ENCODE peak calls at places on chromosomes 6 and 20, in seven cellular contexts. P is right lobe of liver; X is A673; U is aorta; N is CD4-positive, CD25-positive, alpha-beta regulatory T cell; O is thoracic aorta; Y is psoas muscle. J is an unnamed sample.

GRCh38 chr6:52390361-52390727 is 28.4 kb downstream of the PAQR8 start:
- DNase-seq in P (no peak), X (peak; percentile 49), U (no peak), N (peak; percentile 88), O (no peak), Y (no peak), J (no peak)

GRCh38 chr20:47125553-47126373 is 230.7 kb downstream of the ZMYND8 start:
- DNase-seq in P (no peak), X (no peak), U (no peak), N (no peak), O (no peak), Y (no peak), J (no peak)

GRCh38 chr6:151141685-151142084 is 98.1 kb upstream of the AKAP12 start:
- DNase-seq in P (no peak), X (peak; percentile 77), U (no peak), N (no peak), O (no peak), Y (no peak), J (no peak)

GRCh38 chr6:18528084-18528743 is 141.1 kb downstream of the RNF144B start:
- DNase-seq in P (no peak), X (peak; percentile 80), U (no peak), N (no peak), O (no peak), Y (no peak), J (no peak)

GRCh38 chr6:166839569-166839968 is 116.8 kb downstream of the RNASET2 start:
- DNase-seq in P (no peak), X (no peak), U (no peak), N (no peak), O (no peak), Y (no peak), J (no peak)

GRCh38 chr6:148501178-148501590 is 158.5 kb downstream of the SASH1 start:
- DNase-seq in P (no peak), X (peak; percentile 89), U (no peak), N (no peak), O (peak; percentile 41), Y (peak; percentile 65), J (no peak)

GRCh38 chr20:48898210-48898609 is 23.3 kb upstream of the ARFGEF2 start:
- DNase-seq in P (no peak), X (no peak), U (no peak), N (no peak), O (no peak), Y (no peak), J (no peak)

GRCh38 chr6:150549577-150550184 is 50.0 kb upstream of the PLEKHG1 start:
- DNase-seq in P (no peak), X (no peak), U (no peak), N (no peak), O (no peak), Y (no peak), J (no peak)

GRCh38 chr6:108591040-108591816 is 30.5 kb downstream of the FOXO3 start:
- DNase-seq in P (no peak), X (no peak), U (no peak), N (no peak), O (no peak), Y (no peak), J (no peak)

GRCh38 chr6:165849539-165850430 is 186.7 kb upstream of the PDE10A start:
- DNase-seq in P (no peak), X (no peak), U (no peak), N (no peak), O (no peak), Y (no peak), J (no peak)

GRCh38 chr6:135300576-135300975 is 119.5 kb downstream of the MYB start:
- DNase-seq in P (no peak), X (no peak), U (no peak), N (no peak), O (no peak), Y (no peak), J (no peak)

GRCh38 chr6:100663219-100663863 is 198.6 kb upstream of the SIM1 start:
- DNase-seq in P (no peak), X (no peak), U (no peak), N (no peak), O (no peak), Y (no peak), J (no peak)

GRCh38 chr20:25632940-25633790 is 9.4 kb upstream of the NANP start:
- DNase-seq in P (no peak), X (peak; percentile 26), U (no peak), N (no peak), O (no peak), Y (no peak), J (no peak)

GRCh38 chr6:10531513-10531912 is 10.4 kb downstream of the GCNT2 start:
- DNase-seq in P (no peak), X (no peak), U (no peak), N (no peak), O (no peak), Y (no peak), J (no peak)

GRCh38 chr6:45780523-45780922 is 235.1 kb downstream of the CLIC5 start:
- DNase-seq in P (no peak), X (no peak), U (no peak), N (no peak), O (no peak), Y (no peak), J (no peak)

GRCh38 chr6:56708810-56709597 is 66.3 kb upstream of the DST start:
- DNase-seq in P (no peak), X (peak; percentile 80), U (no peak), N (peak; percentile 48), O (no peak), Y (no peak), J (no peak)

GRCh38 chr20:17473662-17474061 is 57.5 kb downstream of the BFSP1 start:
- DNase-seq in P (no peak), X (no peak), U (no peak), N (no peak), O (no peak), Y (no peak), J (no peak)
- H3K27ac ChIP-seq in P (no peak overlapping the region), X (no peak overlapping the region), U (no peak overlapping the region), N (no peak overlapping the region), O (no peak overlapping the region), Y (no peak overlapping the region), J (no peak overlapping the region)

DNA sequence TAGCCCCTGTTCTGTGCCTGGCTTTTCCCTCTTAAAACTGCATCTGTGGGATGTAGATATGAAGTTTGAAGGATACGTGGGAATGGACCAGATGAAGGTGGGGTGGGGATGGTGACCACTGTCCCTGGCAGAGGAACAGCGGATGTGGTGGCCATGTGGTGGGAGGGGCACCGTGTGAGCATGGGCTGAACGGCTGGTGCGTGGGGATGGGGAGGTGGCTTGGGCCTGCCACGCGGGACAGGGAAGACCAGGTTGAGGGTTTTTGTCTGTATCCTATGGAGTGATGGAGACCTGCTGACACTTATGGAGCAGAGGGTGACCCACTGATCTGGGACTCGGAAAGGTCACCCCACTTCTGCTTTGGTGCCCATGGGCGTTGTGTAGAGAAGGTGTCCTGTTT is 19.2 kb downstream of the PHACTR3 start:
- DNase-seq in P (no peak), X (no peak), U (no peak), N (no peak), O (no peak), Y (no peak), J (peak; percentile 52)
- H3K9me3 ChIP-seq in P (no peaks in the 10 kb centered on the region), X (no peaks in the 10 kb centered on the region), U (no peaks in the 10 kb centered on the region), N (no peaks in the 10 kb centered on the region), O (no peaks in the 10 kb centered on the region), Y (no peaks in the 10 kb centered on the region), J (no peaks in the 10 kb centered on the region)

GRCh38 chr6:20539387-20539786 is 5.1 kb downstream of the CDKAL1 start:
- DNase-seq in P (no peak), X (no peak), U (no peak), N (no peak), O (no peak), Y (no peak), J (no peak)

GRCh38 chr6:20541387-20541786 is 7.1 kb downstream of the CDKAL1 start:
- DNase-seq in P (no peak), X (no peak), U (no peak), N (no peak), O (no peak), Y (no peak), J (no peak)

GRCh38 chr6:20542927-20543602 is 8.8 kb downstream of the CDKAL1 start:
- DNase-seq in P (no peak), X (no peak), U (no peak), N (peak; percentile 65), O (no peak), Y (no peak), J (no peak)

GRCh38 chr6:20538131-20538662 is 3.9 kb downstream of the CDKAL1 start:
- DNase-seq in P (no peak), X (no peak), U (no peak), N (no peak), O (no peak), Y (no peak), J (no peak)

DNA sequence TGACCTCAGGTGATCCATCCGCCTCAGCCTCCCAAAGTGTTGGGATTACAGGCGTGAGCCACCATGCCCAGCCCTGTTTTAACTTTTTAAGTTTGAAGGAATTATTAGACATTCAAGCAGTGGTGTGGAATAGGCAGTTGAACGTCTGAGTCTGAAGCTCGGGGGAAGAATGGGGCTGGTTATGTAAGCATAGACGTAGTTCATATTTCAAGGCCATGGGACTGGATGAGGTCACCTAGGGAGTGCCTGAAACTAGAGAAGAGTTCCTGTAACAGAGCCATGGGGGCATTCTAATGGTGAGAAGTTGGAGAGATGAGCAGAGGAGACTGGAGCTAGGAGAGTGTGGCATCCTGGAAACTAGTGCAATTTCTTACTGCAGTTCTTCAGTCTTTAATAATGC is 6.4 kb downstream of the CDKAL1 start:
- DNase-seq in P (no peak), X (no peak), U (no peak), N (no peak), O (no peak), Y (no peak), J (no peak)
- H3K36me3 ChIP-seq in P (no peaks in the 10 kb centered on the region), X (peaks cover 3% of the 10 kb centered on the region), U (no peaks in the 10 kb centered on the region), N (peaks cover 29% of the 10 kb centered on the region), O (peaks cover 12% of the 10 kb centered on the region), Y (peaks cover 8% of the 10 kb centered on the region), J (no peaks in the 10 kb centered on the region)

GRCh38 chr6:139016337-139017213 is 12.0 kb upstream of the ABRACL start:
- DNase-seq in P (no peak), X (no peak), U (no peak), N (no peak), O (no peak), Y (no peak), J (no peak)
- H3K27ac ChIP-seq in P (peak overlapping the region; percentile 58), X (no peak overlapping the region), U (no peak overlapping the region), N (no peak overlapping the region), O (no peak overlapping the region), Y (no peak overlapping the region), J (peak overlapping the region; percentile 26)

DNA sequence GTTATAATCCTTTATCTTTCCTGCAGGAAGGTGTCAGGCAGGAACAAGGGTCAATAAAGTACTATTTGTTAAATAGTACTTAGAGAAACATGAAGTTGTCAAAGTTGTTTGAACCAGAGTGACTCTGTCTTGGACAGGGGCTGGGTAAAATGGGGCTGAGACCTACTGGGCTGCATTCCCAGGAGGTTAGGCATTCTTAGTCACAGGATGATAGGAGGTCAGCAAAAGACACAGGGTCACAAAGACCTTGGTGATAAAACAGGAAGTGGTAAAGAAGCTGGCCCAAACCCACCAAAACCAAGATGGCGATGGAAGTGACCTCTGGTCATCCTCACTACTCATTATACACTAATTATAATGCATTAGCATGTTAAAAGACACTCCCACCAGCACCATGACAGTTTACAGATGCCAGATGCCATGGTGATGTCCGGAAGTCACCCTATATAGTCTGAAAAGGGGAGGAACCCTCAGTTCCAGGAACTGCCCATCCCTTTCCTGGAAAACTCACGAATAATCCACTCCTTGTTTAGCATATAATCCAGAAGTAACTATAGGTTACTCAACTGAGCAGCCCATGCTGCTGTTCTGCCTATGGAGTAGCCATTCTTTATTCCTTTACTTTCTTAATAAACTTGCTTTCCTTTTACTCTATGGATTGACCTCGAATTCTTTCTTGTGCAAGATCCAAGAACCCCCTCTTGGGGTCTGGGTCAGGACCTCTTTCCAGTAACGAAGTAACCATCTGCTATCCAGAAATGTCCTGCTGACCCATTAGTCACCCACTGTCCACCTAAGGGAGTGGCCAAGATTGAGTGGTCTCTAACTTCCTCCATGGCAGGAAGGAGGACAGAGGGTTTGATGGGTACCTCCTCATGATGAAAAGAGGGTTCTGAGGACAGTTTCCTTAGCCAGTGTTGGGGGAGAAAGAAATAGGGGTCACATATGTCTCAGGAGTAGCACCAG is 19.6 kb downstream of the SLC22A2 start:
- DNase-seq in P (no peak), X (no peak), U (no peak), N (peak; percentile 10), O (no peak), Y (no peak), J (no peak)
- H3K9me3 ChIP-seq in P (no peaks in the 10 kb centered on the region), X (peaks cover 5% of the 10 kb centered on the region), U (no peaks in the 10 kb centered on the region), N (peaks cover 5% of the 10 kb centered on the region), O (no peaks in the 10 kb centered on the region), Y (peaks cover 10% of the 10 kb centered on the region), J (no peaks in the 10 kb centered on the region)

J was measured in spleen.